ENCODE peak calls at places on chromosome 21, in six cellular contexts. Z, J, N, M, V and B are unnamed samples.

GRCh38 chr21:24112020-24112419 is 1495.3 kb downstream of the MRPL39 start:
- DNase-seq in Z (no peak), J (no peak), N (no peak), M (no peak), V (no peak), B (no peak)

GRCh38 chr21:33857846-33858671 is 57.5 kb downstream of the ATP5PO start:
- DNase-seq in Z (no peak), J (no peak), N (no peak), M (no peak), V (no peak), B (no peak)

GRCh38 chr21:45248301-45248892 is 39.3 kb downstream of the POFUT2 start:
- DNase-seq in Z (no peak), J (no peak), N (no peak), M (no peak), V (no peak), B (no peak)

GRCh38 chr21:45142469-45142868 is 68.1 kb downstream of the ADARB1 start:
- DNase-seq in Z (no peak), J (no peak), N (no peak), M (no peak), V (no peak), B (peak)

GRCh38 chr21:16186742-16187141 is 457.0 kb downstream of the USP25 start:
- DNase-seq in Z (no peak), J (no peak), N (no peak), M (no peak), V (no peak), B (no peak)

GRCh38 chr21:38993561-38993960 is 187.8 kb downstream of the ETS2 start:
- DNase-seq in Z (peak), J (no peak), N (no peak), M (peak), V (peak), B (no peak)

GRCh38 chr21:32940079-32941014 is 85.4 kb upstream of the OLIG2 start:
- DNase-seq in Z (peak), J (no peak), N (peak), M (peak), V (peak), B (peak)

GRCh38 chr21:28729887-28730286 is 262.8 kb downstream of the LTN1 start:
- DNase-seq in Z (no peak), J (no peak), N (no peak), M (no peak), V (no peak), B (no peak)

GRCh38 chr21:32666258-32666657 is 54.1 kb upstream of the CFAP298 start:
- DNase-seq in Z (no peak), J (no peak), N (no peak), M (no peak), V (no peak), B (no peak)

GRCh38 chr21:25997788-25998611 is 172.6 kb downstream of the APP start:
- DNase-seq in Z (no peak), J (no peak), N (no peak), M (peak), V (no peak), B (no peak)

GRCh38 chr21:46113497-46114176 is 15.7 kb downstream of the COL6A2 start:
- DNase-seq in Z (no peak), J (no peak), N (no peak), M (no peak), V (no peak), B (no peak)

GRCh38 chr21:18350216-18350615 is 53.4 kb downstream of the TMPRSS15 start:
- DNase-seq in Z (no peak), J (no peak), N (no peak), M (no peak), V (no peak), B (no peak)

GRCh38 chr21:14013056-14013603 is 197.6 kb downstream of the LIPI start:
- DNase-seq in Z (no peak), J (no peak), N (no peak), M (no peak), V (no peak), B (no peak)

GRCh38 chr21:20998886-20999285 is 677 bp downstream of the NCAM2 start:
- DNase-seq in Z (no peak), J (no peak), N (no peak), M (no peak), V (no peak), B (no peak)

GRCh38 chr21:16124397-16125130 is 394.8 kb downstream of the USP25 start:
- DNase-seq in Z (no peak), J (no peak), N (no peak), M (no peak), V (no peak), B (no peak)

GRCh38 chr21:14474995-14475394 is 71.1 kb downstream of the SAMSN1 start:
- DNase-seq in Z (no peak), J (no peak), N (no peak), M (no peak), V (no peak), B (no peak)

GRCh38 chr21:25857308-25858099 is 122.7 kb downstream of the GABPA start:
- DNase-seq in Z (no peak), J (no peak), N (no peak), M (no peak), V (no peak), B (no peak)

GRCh38 chr21:42059141-42059540 is 12.0 kb upstream of the UMODL1 start:
- DNase-seq in Z (no peak), J (no peak), N (no peak), M (no peak), V (no peak), B (no peak)

GRCh38 chr21:36104306-36105300 is 30.3 kb upstream of the CBR3 start:
- DNase-seq in Z (no peak), J (peak), N (peak), M (peak), V (peak), B (no peak)

GRCh38 chr21:37241426-37241825 is 25.7 kb downstream of the VPS26C start:
- DNase-seq in Z (no peak), J (no peak), N (no peak), M (no peak), V (no peak), B (no peak)

GRCh38 chr21:20739421-20739820 is 258.8 kb upstream of the NCAM2 start:
- DNase-seq in Z (no peak), J (no peak), N (no peak), M (no peak), V (peak), B (peak)

GRCh38 chr21:41186763-41187536 is 19.0 kb downstream of the BACE2 start:
- DNase-seq in Z (no peak), J (no peak), N (no peak), M (no peak), V (no peak), B (no peak)

GRCh38 chr21:37159053-37159776 is 86.2 kb downstream of the TTC3 start:
- DNase-seq in Z (no peak), J (no peak), N (no peak), M (no peak), V (no peak), B (no peak)